ENCODE peak calls at places on chromosomes 3 and 15, in ten cellular contexts. X is Peyer's patch, Z is lung, D is tibial artery, J is gastrocnemius medialis, O is esophagus squamous epithelium, W is fibroblast of lung, R is transverse colon, G is endodermal cell, A is K562. Y is an unnamed sample. For H3K9me3, the result is how much of the 10 kb centered on the place peaks cover.

GRCh38 chr3:14143271-14143605 is 18.4 kb downstream of the TMEM43 start:
- DNase-seq in X (no peak), Z (no peak), D (no peak), J (no peak), O (no peak), W (no peak), R (no peak), G (no peak), A (no peak), Y (no peak)

GRCh38 chr3:194257030-194257657 is 94.0 kb downstream of the CPN2 start:
- DNase-seq in X (no peak), Z (no peak), D (no peak), J (peak), O (no peak), W (no peak), R (no peak), G (no peak), A (peak), Y (no peak)

GRCh38 chr3:106302451-106303221 is 433.8 kb upstream of the CBLB start:
- DNase-seq in X (no peak), Z (no peak), D (no peak), J (no peak), O (no peak), W (no peak), R (no peak), G (no peak), A (peak), Y (no peak)

GRCh38 chr15:96330450-96331140 is at the start of gene NR2F2:
- DNase-seq in X (peak), Z (peak), D (peak), J (peak), O (peak), W (peak), R (peak), G (peak), A (peak), Y (peak)

GRCh38 chr3:53941945-53942344 is 50.3 kb upstream of the SELENOK start:
- DNase-seq in X (no peak), Z (no peak), D (no peak), J (no peak), O (no peak), W (no peak), R (no peak), G (no peak), A (no peak), Y (no peak)

GRCh38 chr15:22980189-22981136 is at the start of gene CYFIP1:
- DNase-seq in X (peak), Z (peak), D (peak), J (peak), O (no peak), W (peak), R (peak), G (peak), A (peak), Y (peak)

GRCh38 chr3:156744631-156745030 is 70.2 kb downstream of the TIPARP start:
- DNase-seq in X (no peak), Z (no peak), D (no peak), J (no peak), O (no peak), W (no peak), R (no peak), G (no peak), A (no peak), Y (no peak)

GRCh38 chr3:188178293-188178950 is 24.5 kb downstream of the LPP start:
- DNase-seq in X (no peak), Z (no peak), D (no peak), J (no peak), O (no peak), W (no peak), R (no peak), G (no peak), A (no peak), Y (no peak)

GRCh38 chr15:58622877-58623276 is 126.6 kb downstream of the ADAM10 start:
- DNase-seq in X (no peak), Z (no peak), D (no peak), J (no peak), O (no peak), W (no peak), R (no peak), G (no peak), A (no peak), Y (no peak)

GRCh38 chr15:20346082-20346805 is 195.4 kb downstream of the GOLGA6L6 start:
- DNase-seq in X (peak), Z (peak), D (peak), J (no peak), O (no peak), W (no peak), R (no peak), G (no peak), A (no peak), Y (no peak)
- H3K9me3 ChIP-seq in X (under half), Z (under half), D (under half), J (under half), O (half or more), W (under half), R (under half), G (half or more), A (under half), Y (under half)

DNA sequence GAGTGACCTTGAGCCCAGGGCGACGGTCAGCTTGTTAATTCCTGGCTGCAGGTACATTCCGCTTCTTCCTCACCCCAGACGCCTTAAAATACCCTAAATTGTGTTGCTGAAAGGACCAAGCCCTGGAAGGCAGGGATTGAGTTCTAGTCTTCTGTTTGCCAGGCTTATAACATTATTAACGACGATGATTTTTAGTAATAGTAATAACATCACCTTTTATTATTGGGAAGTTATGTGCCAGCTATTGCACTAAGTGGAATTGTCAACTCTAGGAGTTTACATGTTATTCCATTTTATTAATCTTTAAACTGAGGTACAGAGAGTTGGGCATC is 409 bp downstream of the OXNAD1 start:
- DNase-seq in X (no peak), Z (no peak), D (no peak), J (no peak), O (no peak), W (no peak), R (no peak), G (no peak), A (no peak), Y (no peak)
- H3K4me3 ChIP-seq in X (peak), Z (peak), D (peak), J (peak), O (peak), W (peak), R (peak), G (peak), A (peak), Y (peak)

GRCh38 chr15:43927203-43927602 is 100.4 kb downstream of the WDR76 start:
- DNase-seq in X (no peak), Z (no peak), D (no peak), J (no peak), O (no peak), W (no peak), R (no peak), G (no peak), A (no peak), Y (no peak)

GRCh38 chr15:43920815-43921214 is 94.0 kb downstream of the WDR76 start:
- DNase-seq in X (no peak), Z (no peak), D (no peak), J (no peak), O (no peak), W (peak), R (no peak), G (peak), A (no peak), Y (no peak)

GRCh38 chr15:43920201-43920600 is 93.4 kb downstream of the WDR76 start:
- DNase-seq in X (no peak), Z (no peak), D (no peak), J (no peak), O (no peak), W (no peak), R (no peak), G (no peak), A (no peak), Y (no peak)

GRCh38 chr15:43922021-43922420 is 95.2 kb downstream of the WDR76 start:
- DNase-seq in X (no peak), Z (no peak), D (no peak), J (no peak), O (no peak), W (peak), R (no peak), G (no peak), A (no peak), Y (no peak)

DNA sequence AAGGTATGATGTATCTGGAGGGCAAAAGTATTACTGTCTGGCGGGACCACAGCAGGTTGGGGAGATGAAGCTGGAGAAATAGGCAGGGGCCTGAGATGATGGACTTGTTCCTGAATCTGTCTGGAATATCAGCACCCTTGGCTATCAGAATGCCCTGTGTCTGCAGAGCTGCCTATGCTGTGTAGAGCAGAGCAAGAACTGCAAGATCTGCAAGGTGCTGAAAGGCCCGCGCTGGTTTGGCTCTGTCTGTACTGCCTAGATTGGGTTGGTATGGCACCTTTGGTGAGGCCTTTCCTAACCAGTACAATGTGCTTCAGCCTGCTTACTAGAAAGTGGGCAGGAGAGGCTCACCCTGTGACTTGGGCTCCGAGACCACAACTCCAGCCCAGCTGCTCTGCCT is 96.8 kb downstream of the WDR76 start:
- DNase-seq in X (no peak), Z (no peak), D (no peak), J (no peak), O (no peak), W (no peak), R (no peak), G (no peak), A (no peak), Y (no peak)
- TF ChIP-seq CTCF in X (no peak), Z (no peak), D (no peak), J (no peak), O (no peak), W (no peak), R (no peak), G (no peak), A (no peak), Y (no peak)

GRCh38 chr15:26614734-26615133 is 158.1 kb downstream of the GABRB3 start:
- DNase-seq in X (no peak), Z (no peak), D (no peak), J (no peak), O (no peak), W (no peak), R (no peak), G (no peak), A (no peak), Y (no peak)
- H3K9me3 ChIP-seq in X (under half), Z (under half), D (under half), J (under half), O (under half), W (under half), R (under half), G (under half), A (under half), Y (under half)

GRCh38 chr15:39582286-39582976 is 1.6 kb downstream of the THBS1 start:
- DNase-seq in X (no peak), Z (no peak), D (no peak), J (no peak), O (no peak), W (peak), R (peak), G (peak), A (no peak), Y (no peak)
- H3K4me3 ChIP-seq in X (peak), Z (peak), D (peak), J (peak), O (peak), W (peak), R (peak), G (peak), A (no peak), Y (no peak)

GRCh38 chr15:99105516-99106341 is 849 bp downstream of the SYNM start:
- DNase-seq in X (no peak), Z (no peak), D (peak), J (peak), O (no peak), W (peak), R (peak), G (peak), A (no peak), Y (peak)
- TF ChIP-seq CTCF in X (no peak), Z (no peak), D (no peak), J (peak), O (peak), W (no peak), R (no peak), G (peak), A (no peak), Y (no peak)

DNA sequence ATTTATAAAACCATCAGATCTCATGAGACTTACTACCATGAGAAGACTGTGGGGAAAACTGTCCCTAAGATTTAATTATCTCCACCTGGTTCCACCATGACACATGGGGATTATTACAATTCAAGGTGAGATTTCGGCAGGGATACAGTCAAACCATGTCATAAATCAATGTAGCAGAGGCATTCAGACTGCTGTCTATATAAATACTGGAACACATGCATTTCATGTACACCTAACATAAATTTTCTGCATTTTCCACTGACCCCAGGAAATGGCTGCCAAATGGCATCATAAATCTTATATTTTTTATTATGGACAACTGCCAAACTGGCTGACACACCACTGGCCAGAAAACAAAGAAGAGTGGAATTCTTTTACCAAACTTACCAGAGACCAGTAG is 755.1 kb upstream of the EPHA6 start:
- DNase-seq in X (no peak), Z (no peak), D (no peak), J (no peak), O (no peak), W (no peak), R (no peak), G (no peak), A (no peak), Y (no peak)
- H3K9me3 ChIP-seq in X (under half), Z (under half), D (under half), J (under half), O (under half), W (under half), R (under half), G (under half), A (under half), Y (under half)

GRCh38 chr15:31197497-31198414 is 96.2 kb upstream of the TRPM1 start:
- DNase-seq in X (no peak), Z (no peak), D (no peak), J (no peak), O (no peak), W (no peak), R (peak), G (peak), A (peak), Y (no peak)
- H3K4me3 ChIP-seq in X (no peak), Z (no peak), D (no peak), J (no peak), O (no peak), W (no peak), R (no peak), G (no peak), A (no peak), Y (no peak)

GRCh38 chr3:195801251-195802183 is 10.2 kb downstream of the MUC4 start:
- DNase-seq in X (no peak), Z (no peak), D (no peak), J (no peak), O (no peak), W (no peak), R (peak), G (peak), A (no peak), Y (no peak)

GRCh38 chr3:195802261-195802701 is 9.4 kb downstream of the MUC4 start:
- DNase-seq in X (no peak), Z (no peak), D (no peak), J (no peak), O (no peak), W (no peak), R (no peak), G (peak), A (no peak), Y (peak)

GRCh38 chr3:195794708-195795107 is 17.0 kb downstream of the MUC4 start:
- DNase-seq in X (no peak), Z (no peak), D (no peak), J (no peak), O (no peak), W (no peak), R (no peak), G (no peak), A (no peak), Y (no peak)

GRCh38 chr3:195800240-195800639 is 11.5 kb downstream of the MUC4 start:
- DNase-seq in X (no peak), Z (no peak), D (no peak), J (no peak), O (no peak), W (no peak), R (no peak), G (peak), A (no peak), Y (no peak)

GRCh38 chr3:195796795-195797194 is 14.9 kb downstream of the MUC4 start:
- DNase-seq in X (no peak), Z (no peak), D (no peak), J (no peak), O (no peak), W (no peak), R (no peak), G (no peak), A (no peak), Y (peak)
- TF ChIP-seq CTCF in X (no peak), Z (no peak), D (no peak), J (no peak), O (no peak), W (no peak), R (no peak), G (no peak), A (no peak), Y (no peak)